ENCODE peak calls at places on chromosomes 6 and 20, in four cellular contexts. V, S, B and C are unnamed samples.
A peak's percentile ranks its signal among the peaks of the same experiment; 100 is the strongest.

GRCh38 chr6:154432533-154433476 is 76.2 kb upstream of the IPCEF1 start:
- DNase-seq in V (no peak), S (no peak), B (no peak), C (no peak)

GRCh38 chr6:170286246-170286933 is 4.5 kb downstream of the DLL1 start:
- DNase-seq in V (no peak), S (no peak), B (no peak), C (no peak)

GRCh38 chr20:34951252-34951651 is 4.4 kb downstream of the GSS start:
- DNase-seq in V (no peak), S (no peak), B (no peak), C (no peak)

GRCh38 chr6:9139762-9140161 is 704.4 kb upstream of the SLC35B3 start:
- DNase-seq in V (no peak), S (no peak), B (no peak), C (no peak)

GRCh38 chr6:112008482-112008881 is 45.4 kb upstream of the CCN6 start:
- DNase-seq in V (no peak), S (no peak), B (no peak), C (no peak)

GRCh38 chr6:71419217-71419953 is 130.8 kb downstream of the OGFRL1 start:
- DNase-seq in V (no peak), S (no peak), B (no peak), C (no peak)

GRCh38 chr6:5068153-5068751 is 16.9 kb upstream of the PPP1R3G start:
- DNase-seq in V (no peak), S (no peak), B (no peak), C (no peak)

GRCh38 chr6:129732034-129732433 is 22.1 kb upstream of the ARHGAP18 start:
- DNase-seq in V (no peak), S (no peak), B (no peak), C (no peak)

GRCh38 chr6:85494551-85495337 is 44.9 kb downstream of the NT5E start:
- DNase-seq in V (no peak), S (no peak), B (no peak), C (no peak)

GRCh38 chr6:82246802-82247633 is 526 bp downstream of the IBTK start:
- DNase-seq in V (peak; percentile 36), S (peak; percentile 71), B (peak; percentile 43), C (no peak)
- TF ChIP-seq POLR2A in V (no peak), S (no peak), B (no peak), C (no peak)

DNA sequence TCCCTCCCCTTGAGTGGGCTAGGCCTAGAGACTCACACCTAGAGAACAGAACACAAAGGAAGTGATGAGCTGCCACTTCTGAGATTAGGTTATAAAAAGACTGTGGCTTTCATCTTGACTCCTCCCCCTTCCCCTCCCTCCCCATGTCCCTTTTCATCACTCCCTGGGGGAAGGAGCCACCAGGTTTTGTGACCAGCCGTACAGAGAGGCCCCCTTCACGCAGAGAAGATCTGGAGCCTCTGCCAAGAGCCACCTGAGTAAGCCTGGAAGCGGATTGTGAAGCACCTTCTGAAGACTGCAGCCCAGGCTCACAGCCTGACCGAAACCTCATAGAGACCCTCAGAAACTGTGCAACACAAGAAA is 118.4 kb upstream of the NXT1 start:
- DNase-seq in V (no peak), S (no peak), B (no peak), C (peak; percentile 46)
- TF ChIP-seq POLR2AphosphoS5 in V (no peak), S (no peak), B (no peak), C (no peak)

GRCh38 chr6:168394606-168395005 is 46.4 kb upstream of the SMOC2 start:
- DNase-seq in V (no peak), S (no peak), B (no peak), C (no peak)

GRCh38 chr6:168397011-168397410 is 44.0 kb upstream of the SMOC2 start:
- DNase-seq in V (no peak), S (no peak), B (no peak), C (no peak)

GRCh38 chr6:168400044-168400443 is 40.9 kb upstream of the SMOC2 start:
- DNase-seq in V (no peak), S (no peak), B (no peak), C (no peak)

GRCh38 chr6:168393126-168393870 is 47.7 kb upstream of the SMOC2 start:
- DNase-seq in V (no peak), S (no peak), B (peak; percentile 76), C (no peak)

DNA sequence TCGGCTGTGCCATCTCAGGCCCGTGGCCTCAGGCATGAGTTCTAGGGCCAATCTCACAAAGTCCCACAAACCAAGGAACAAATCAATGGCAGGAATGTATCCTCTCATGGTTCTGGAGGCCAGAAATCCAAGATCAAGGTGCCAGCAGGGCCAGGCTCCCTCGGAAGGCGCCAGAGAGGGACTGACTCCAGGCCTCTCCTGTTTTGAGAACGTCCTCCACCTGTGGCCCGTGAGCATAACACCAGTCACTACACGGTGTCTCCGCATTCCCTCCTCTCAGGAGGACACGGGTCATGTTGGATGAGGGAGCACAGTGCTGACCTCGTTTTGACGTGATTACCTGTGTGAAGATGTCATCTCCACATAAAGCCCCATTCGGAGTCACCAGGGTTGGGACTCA is 45.0 kb upstream of the SMOC2 start:
- DNase-seq in V (no peak), S (no peak), B (no peak), C (no peak)
- H3K9me3 ChIP-seq in V (no peaks in the 10 kb centered on the region), S (no peaks in the 10 kb centered on the region), B (no peaks in the 10 kb centered on the region), C (no peaks in the 10 kb centered on the region)

GRCh38 chr6:30613251-30614043 is 3.6 kb downstream of the PPP1R10 start:
- DNase-seq in V (no peak), S (no peak), B (no peak), C (no peak)

GRCh38 chr6:30614044-30614842 is 2.8 kb downstream of the PPP1R10 start:
- DNase-seq in V (no peak), S (no peak), B (no peak), C (no peak)

GRCh38 chr6:30615219-30615957 is 1.7 kb downstream of the PPP1R10 start:
- DNase-seq in V (peak; percentile 75), S (no peak), B (no peak), C (no peak)

GRCh38 chr6:30615958-30616810 is 859 bp downstream of the PPP1R10 start:
- DNase-seq in V (no peak), S (no peak), B (peak; percentile 43), C (no peak)

DNA sequence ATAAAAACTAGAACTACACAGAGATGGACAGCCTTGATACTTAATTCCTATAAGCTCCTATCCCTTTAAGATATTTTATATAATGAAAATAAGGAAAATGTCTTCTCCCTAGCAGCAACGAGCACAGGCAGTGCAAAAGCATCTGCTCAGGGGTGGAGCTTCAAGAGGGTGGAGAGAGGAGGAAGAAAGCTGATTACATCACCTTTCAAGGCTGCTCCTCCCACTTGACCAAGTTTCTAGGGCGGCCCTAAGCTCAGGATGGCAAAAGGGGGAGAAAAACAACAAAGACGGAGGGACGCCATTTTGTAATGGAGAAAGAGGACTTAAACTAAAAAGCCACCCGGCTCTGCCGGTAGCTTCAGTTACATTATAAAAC is 2.2 kb downstream of the PPP1R10 start:
- DNase-seq in V (peak; percentile 93), S (peak; percentile 92), B (peak; percentile 95), C (no peak)
- TF ChIP-seq POLR2A in V (peak; percentile 16), S (peak; percentile 95), B (peak; percentile 37), C (peak; percentile 91)

DNA sequence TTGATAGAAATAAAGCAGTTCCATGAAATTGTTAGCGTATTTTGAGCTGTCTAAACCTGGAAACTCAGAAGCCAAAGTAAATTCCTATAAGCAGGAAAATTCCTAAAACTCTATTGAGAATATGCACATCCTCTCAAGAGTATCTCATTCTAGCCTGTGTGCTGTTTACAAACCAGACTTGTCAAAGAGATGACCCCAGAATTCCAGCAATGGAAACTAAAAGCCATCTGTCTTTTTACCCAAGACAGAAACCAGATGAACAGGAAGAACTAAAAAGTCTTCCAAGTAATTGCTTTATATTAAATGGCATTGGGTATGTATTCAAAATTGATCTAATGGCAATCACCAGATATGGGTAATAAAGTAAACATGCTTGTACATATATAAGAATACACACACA is 92.6 kb downstream of the COL19A1 start:
- DNase-seq in V (no peak), S (no peak), B (no peak), C (no peak)
- TF ChIP-seq POLR2AphosphoS5 in V (no peak), S (no peak), B (no peak), C (no peak)